ENCODE peak calls at places on chromosomes 13 and 19, in seven cellular contexts. S, Y, Q, T, F, J and R are unnamed samples.
A peak's percentile ranks its signal among the peaks of the same experiment; 100 is the strongest.

GRCh38 chr19:39412100-39412866 is at the start of gene PLEKHG2:
- DNase-seq in S (peak; percentile 95), Y (peak; percentile 94), Q (peak; percentile 97), T (peak; percentile 98), F (peak; percentile 100), J (peak; percentile 100), R (peak; percentile 100)

GRCh38 chr13:29480893-29481525 is 114.5 kb downstream of the SLC7A1 start:
- DNase-seq in S (no peak), Y (no peak), Q (no peak), T (no peak), F (no peak), J (no peak), R (no peak)

GRCh38 chr19:33303791-33304759 is 1.7 kb upstream of the CEBPA start:
- DNase-seq in S (no peak), Y (no peak), Q (peak; percentile 31), T (no peak), F (no peak), J (no peak), R (peak; percentile 25)

GRCh38 chr19:10686661-10687517 is 14.3 kb upstream of the QTRT1 start:
- DNase-seq in S (peak; percentile 73), Y (peak; percentile 61), Q (no peak), T (no peak), F (no peak), J (peak; percentile 18), R (no peak)

GRCh38 chr19:4802711-4803110 is 11.2 kb downstream of the FEM1A start:
- DNase-seq in S (peak; percentile 70), Y (peak; percentile 65), Q (no peak), T (no peak), F (no peak), J (no peak), R (no peak)

GRCh38 chr13:73158851-73159250 is 100.0 kb downstream of the KLF5 start:
- DNase-seq in S (no peak), Y (no peak), Q (no peak), T (no peak), F (no peak), J (peak; percentile 62), R (no peak)

GRCh38 chr13:38045278-38046048 is 175.9 kb upstream of the TRPC4 start:
- DNase-seq in S (no peak), Y (no peak), Q (no peak), T (no peak), F (no peak), J (peak; percentile 79), R (peak; percentile 51)

GRCh38 chr13:32284927-32285632 is 30.1 kb downstream of the ZAR1L start:
- DNase-seq in S (no peak), Y (no peak), Q (no peak), T (no peak), F (no peak), J (peak; percentile 83), R (peak; percentile 57)

GRCh38 chr19:58559275-58560006 is 1.0 kb upstream of the UBE2M start:
- DNase-seq in S (peak; percentile 90), Y (peak; percentile 90), Q (peak; percentile 92), T (peak; percentile 90), F (peak; percentile 98), J (peak; percentile 94), R (peak; percentile 94)

GRCh38 chr13:36480726-36481485 is 48.6 kb downstream of the CCNA1 start:
- DNase-seq in S (no peak), Y (no peak), Q (no peak), T (no peak), F (no peak), J (no peak), R (no peak)

GRCh38 chr13:113320226-113320875 is 23.3 kb downstream of the LAMP1 start:
- DNase-seq in S (no peak), Y (no peak), Q (no peak), T (no peak), F (no peak), J (no peak), R (no peak)

GRCh38 chr19:16193466-16193865 is 4.2 kb upstream of the AP1M1 start:
- DNase-seq in S (no peak), Y (no peak), Q (no peak), T (peak; percentile 41), F (no peak), J (no peak), R (no peak)

GRCh38 chr19:47035127-47035494 is 13.3 kb downstream of the TMEM160 start:
- DNase-seq in S (no peak), Y (no peak), Q (no peak), T (peak; percentile 56), F (no peak), J (peak; percentile 11), R (no peak)

GRCh38 chr19:10936661-10937084 is 8.1 kb downstream of the TIMM29 start:
- DNase-seq in S (no peak), Y (no peak), Q (peak; percentile 40), T (peak; percentile 59), F (no peak), J (peak; percentile 91), R (peak; percentile 84)

GRCh38 chr19:7562646-7563393 is 27.3 kb downstream of the PNPLA6 start:
- DNase-seq in S (no peak), Y (no peak), Q (no peak), T (peak; percentile 47), F (no peak), J (no peak), R (peak; percentile 6)

GRCh38 chr13:45949161-45949560 is 97.6 kb upstream of the SIAH3 start:
- DNase-seq in S (no peak), Y (no peak), Q (no peak), T (no peak), F (no peak), J (peak; percentile 84), R (no peak)

GRCh38 chr13:45950343-45950995 is 98.9 kb upstream of the SIAH3 start:
- DNase-seq in S (no peak), Y (no peak), Q (no peak), T (no peak), F (no peak), J (peak; percentile 5), R (peak; percentile 45)

GRCh38 chr13:45954861-45955595 is 97.5 kb downstream of the ZC3H13 start:
- DNase-seq in S (no peak), Y (no peak), Q (no peak), T (no peak), F (no peak), J (no peak), R (no peak)

GRCh38 chr13:45951724-45952123 is 100.2 kb upstream of the SIAH3 start:
- DNase-seq in S (no peak), Y (no peak), Q (no peak), T (no peak), F (no peak), J (peak; percentile 13), R (peak; percentile 29)

GRCh38 chr13:45953082-45953481 is 99.5 kb downstream of the ZC3H13 start:
- DNase-seq in S (no peak), Y (no peak), Q (no peak), T (no peak), F (no peak), J (no peak), R (no peak)
- TF ChIP-seq CTCF in S (no peak), Y (no peak), Q (no peak), T (no peak), F (no peak), J (no peak), R (no peak)

DNA sequence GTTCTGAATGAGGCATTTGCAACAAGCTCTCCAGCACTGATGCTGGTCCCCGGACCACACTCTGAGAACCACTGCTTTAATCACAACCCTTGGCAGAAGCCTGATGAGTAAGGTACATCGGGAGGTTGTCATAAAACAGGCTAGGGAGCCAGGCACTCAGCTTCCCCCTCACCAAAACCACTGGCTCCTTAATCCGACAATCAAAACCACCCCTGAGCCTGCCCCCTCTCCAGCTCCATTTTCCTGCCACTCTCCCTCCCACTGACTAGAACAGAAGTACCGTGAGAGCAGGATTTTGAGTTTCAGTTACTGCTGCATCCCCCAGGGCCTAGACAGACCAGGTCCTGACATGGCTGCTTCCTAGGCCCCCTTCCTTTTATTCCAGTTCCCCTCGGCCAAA is 7.2 kb downstream of the GSK3A start:
- DNase-seq in S (no peak), Y (no peak), Q (no peak), T (no peak), F (no peak), J (no peak), R (no peak)
- TF ChIP-seq CTCF in S (no peak), Y (no peak), Q (no peak), T (no peak), F (no peak), J (no peak), R (no peak)

GRCh38 chr19:1602091-1602707 is 3.1 kb downstream of the UQCR11 start:
- DNase-seq in S (no peak), Y (no peak), Q (no peak), T (no peak), F (no peak), J (no peak), R (no peak)

GRCh38 chr19:1598777-1599459 is 6.3 kb upstream of the MBD3 start:
- DNase-seq in S (no peak), Y (no peak), Q (no peak), T (no peak), F (no peak), J (no peak), R (no peak)

GRCh38 chr19:1605236-1606137 is at the start of gene UQCR11:
- DNase-seq in S (peak; percentile 97), Y (peak; percentile 94), Q (peak; percentile 96), T (peak; percentile 93), F (peak; percentile 99), J (peak; percentile 98), R (peak; percentile 97)

GRCh38 chr19:1599460-1599846 is 5.8 kb downstream of the UQCR11 start:
- DNase-seq in S (no peak), Y (no peak), Q (no peak), T (no peak), F (no peak), J (no peak), R (no peak)

GRCh38 chr19:1601613-1602064 is 3.6 kb downstream of the UQCR11 start:
- DNase-seq in S (no peak), Y (no peak), Q (no peak), T (no peak), F (no peak), J (peak; percentile 15), R (no peak)
- TF ChIP-seq CTCF in S (no peak), Y (no peak), Q (peak; percentile 6), T (no peak), F (no peak), J (peak; percentile 41), R (no peak)

GRCh38 chr13:28411859-28412353 is 83.0 kb downstream of the FLT1 start:
- DNase-seq in S (no peak), Y (no peak), Q (no peak), T (no peak), F (no peak), J (peak; percentile 34), R (peak; percentile 55)

GRCh38 chr13:28421674-28422410 is 73.1 kb downstream of the FLT1 start:
- DNase-seq in S (no peak), Y (no peak), Q (no peak), T (no peak), F (no peak), J (no peak), R (no peak)

GRCh38 chr13:28413999-28414398 is 80.9 kb downstream of the FLT1 start:
- DNase-seq in S (no peak), Y (no peak), Q (no peak), T (no peak), F (no peak), J (no peak), R (no peak)

GRCh38 chr13:28412981-28413380 is 81.9 kb downstream of the FLT1 start:
- DNase-seq in S (peak; percentile 49), Y (peak; percentile 57), Q (no peak), T (no peak), F (no peak), J (no peak), R (no peak)

DNA sequence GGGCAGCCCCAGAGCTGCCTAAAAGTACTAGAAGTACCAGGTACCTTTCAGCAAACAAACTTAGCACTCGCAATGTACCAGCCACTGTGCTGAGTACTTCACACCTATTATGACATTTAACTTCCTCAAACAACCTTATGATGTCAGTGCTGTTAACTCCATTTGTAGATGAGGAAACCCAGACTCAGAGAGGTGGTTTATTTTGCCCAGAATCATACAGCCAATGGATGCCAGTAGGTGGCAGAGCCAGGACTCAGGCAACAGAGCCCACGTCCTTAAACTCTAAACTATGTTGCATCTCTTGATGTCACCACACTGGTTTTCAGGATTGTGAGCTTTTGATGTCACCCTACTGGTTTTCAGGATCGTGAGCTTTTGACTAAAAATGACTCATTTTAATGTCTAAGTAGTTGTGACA is 78.9 kb downstream of the FLT1 start:
- DNase-seq in S (no peak), Y (no peak), Q (no peak), T (no peak), F (no peak), J (no peak), R (no peak)
- TF ChIP-seq CTCF in S (no peak), Y (no peak), Q (no peak), T (no peak), F (no peak), J (no peak), R (no peak)